ENCODE peak calls at places on chromosome 12, in eight cellular contexts. A, L, G, Q, B, V, N and C are unnamed samples.

GRCh38 chr12:98515368-98516183 is at the start of gene TMPO:
- DNase-seq in A (peak; percentile 80), B (peak; percentile 93), L (peak; percentile 96), V (peak; percentile 93), N (peak; percentile 87), Q (peak; percentile 87), G (peak; percentile 95), C (peak; percentile 49)

GRCh38 chr12:91250273-91250672 is 67.7 kb upstream of the DCN start:
- DNase-seq in L (no peak), Q (peak; percentile 67), G (no peak), A (no peak), V (no peak), N (no peak), B (no peak), C (no peak)

GRCh38 chr12:26021534-26021933 is 63.1 kb downstream of the RASSF8 start:
- DNase-seq in N (no peak), G (no peak), B (no peak), A (no peak), L (no peak), V (no peak), Q (no peak), C (no peak)

GRCh38 chr12:56721721-56722120 is 3.4 kb downstream of the NACA start:
- DNase-seq in A (no peak), G (no peak), B (no peak), V (no peak), N (no peak), L (no peak), Q (no peak), C (no peak)

GRCh38 chr12:112270673-112271072 is 111.6 kb downstream of the HECTD4 start:
- DNase-seq in A (no peak), G (no peak), Q (no peak), V (peak; percentile 42), B (no peak), L (no peak), N (no peak), C (no peak)

GRCh38 chr12:120115692-120116442 is 686 bp downstream of the RAB35 start:
- DNase-seq in A (peak; percentile 17), B (no peak), G (peak; percentile 63), V (peak; percentile 38), N (no peak), Q (peak; percentile 39), L (no peak), C (no peak)

GRCh38 chr12:109729837-109730200 is 16.2 kb downstream of the FAM222A start:
- DNase-seq in L (no peak), Q (no peak), V (no peak), N (no peak), G (no peak), B (no peak), A (no peak), C (no peak)

GRCh38 chr12:121942145-121942718 is 23.8 kb downstream of the CFAP251 start:
- DNase-seq in N (no peak), L (no peak), Q (no peak), V (peak; percentile 95), G (no peak), A (no peak), B (no peak), C (peak; percentile 60)

GRCh38 chr12:47905313-47905730 is 528 bp upstream of the VDR start:
- DNase-seq in Q (no peak), L (no peak), B (no peak), G (no peak), A (no peak), V (peak; percentile 65), N (no peak), C (no peak)